ENCODE peak calls at places on chromosomes 2 and 18, in five cellular contexts. E, A, M, Y and I are unnamed samples.

GRCh38 chr2:239391286-239392071 is 9.3 kb downstream of the HDAC4 start:
- DNase-seq in A (no peak), E (no peak), Y (no peak), M (no peak), I (no peak)

GRCh38 chr2:159873136-159873728 is 75.2 kb upstream of the CD302 start:
- DNase-seq in E (no peak), A (no peak), Y (no peak), M (no peak), I (no peak)

GRCh38 chr2:5695641-5696350 is 3.6 kb downstream of the SOX11 start:
- DNase-seq in A (no peak), E (no peak), Y (peak), M (peak), I (no peak)

GRCh38 chr2:141392517-141393213 is 738.2 kb downstream of the LRP1B start:
- DNase-seq in M (peak), A (no peak), Y (no peak), E (peak), I (no peak)

GRCh38 chr2:190123956-190124355 is 61.4 kb upstream of the MSTN start:
- DNase-seq in M (peak), E (no peak), A (no peak), Y (no peak), I (no peak)

GRCh38 chr2:226483745-226484619 is 315.6 kb downstream of the IRS1 start:
- DNase-seq in E (peak), A (no peak), Y (no peak), M (peak), I (no peak)

GRCh38 chr2:36568533-36569246 is 29.3 kb downstream of the FEZ2 start:
- DNase-seq in Y (no peak), M (peak), E (peak), A (peak), I (no peak)

GRCh38 chr2:161426416-161426787 is 10.3 kb downstream of the TBR1 start:
- DNase-seq in Y (peak), A (no peak), M (no peak), E (no peak), I (no peak)

GRCh38 chr2:109266998-109267854 is 138.2 kb downstream of the SH3RF3 start:
- DNase-seq in M (no peak), Y (no peak), A (no peak), E (no peak), I (no peak)

GRCh38 chr18:74137920-74138538 is 9.6 kb downstream of the FBXO15 start:
- DNase-seq in M (no peak), A (no peak), E (no peak), Y (no peak), I (no peak)

GRCh38 chr2:69805887-69806286 is 23.6 kb upstream of the GMCL1 start:
- DNase-seq in A (no peak), E (no peak), M (no peak), Y (no peak), I (no peak)

GRCh38 chr2:39837856-39838453 is 58.9 kb upstream of the THUMPD2 start:
- DNase-seq in M (peak), A (peak), Y (peak), E (peak), I (no peak)

GRCh38 chr2:151922845-151923666 is 94.8 kb upstream of the ARL5A start:
- DNase-seq in Y (no peak), A (no peak), E (no peak), M (no peak), I (peak)

GRCh38 chr2:70104231-70105111 is 17.2 kb downstream of the PCBP1 start:
- DNase-seq in A (no peak), M (peak), E (peak), Y (peak), I (no peak)

GRCh38 chr2:39431592-39432316 is 5.3 kb downstream of the MAP4K3 start:
- DNase-seq in Y (no peak), M (peak), E (peak), A (no peak), I (no peak)

GRCh38 chr2:134657650-134658250 is 61.0 kb downstream of the TMEM163 start:
- DNase-seq in E (no peak), A (no peak), M (no peak), Y (peak), I (no peak)

GRCh38 chr2:85717308-85718005 is 23.3 kb downstream of the GNLY start:
- DNase-seq in E (peak), Y (no peak), M (peak), A (no peak), I (no peak)

GRCh38 chr2:104733544-104733943 is 120.4 kb upstream of the POU3F3 start:
- DNase-seq in A (no peak), E (no peak), M (no peak), Y (peak), I (no peak)
- TF ChIP-seq CTCF in A (peak), E (peak), M (no peak), Y (peak), I (peak)

GRCh38 chr18:37889963-37890362 is 324.4 kb upstream of the CELF4 start:
- DNase-seq in M (no peak), Y (no peak), E (no peak), A (no peak), I (no peak)
- TF ChIP-seq CTCF in M (no peak), Y (no peak), E (no peak), A (no peak), I (no peak)

GRCh38 chr2:79040967-79041582 is 15.6 kb downstream of the REG3G start:
- DNase-seq in M (no peak), E (no peak), A (no peak), Y (peak), I (peak)
- TF ChIP-seq CTCF in M (peak), E (peak), A (peak), Y (peak), I (peak)

GRCh38 chr2:95053543-95053942 is 28.0 kb downstream of the MAL start:
- DNase-seq in A (no peak), M (no peak), E (no peak), Y (no peak), I (no peak)

GRCh38 chr2:95054016-95054415 is 28.5 kb downstream of the MAL start:
- DNase-seq in A (no peak), Y (no peak), E (no peak), M (no peak), I (no peak)

GRCh38 chr2:95051636-95052035 is 26.1 kb downstream of the MAL start:
- DNase-seq in A (no peak), E (no peak), Y (no peak), M (no peak), I (no peak)

GRCh38 chr2:95052301-95052700 is 26.8 kb downstream of the MAL start:
- DNase-seq in Y (no peak), A (no peak), M (no peak), E (no peak), I (peak)

GRCh38 chr2:95052804-95053535 is 27.5 kb downstream of the MAL start:
- DNase-seq in Y (no peak), M (no peak), A (no peak), E (no peak), I (no peak)
- TF ChIP-seq CTCF in Y (no peak), M (no peak), A (no peak), E (no peak), I (no peak)